ENCODE peak calls at places on chromosomes 3 and 15, in five cellular contexts. G, H, U, P and S are unnamed samples.

GRCh38 chr15:42083916-42084315 is 10.4 kb downstream of the PLA2G4D start:
- DNase-seq in H (no peak), G (no peak), U (no peak), P (no peak), S (no peak)

GRCh38 chr3:27978440-27978839 is 256.3 kb upstream of the EOMES start:
- DNase-seq in P (no peak), U (no peak), G (no peak), H (no peak), S (no peak)

GRCh38 chr15:64856429-64857145 is 14.9 kb downstream of the PLEKHO2 start:
- DNase-seq in G (no peak), P (peak), U (peak), H (no peak), S (no peak)

GRCh38 chr3:10594915-10595314 is 89.5 kb upstream of the ATP2B2 start:
- DNase-seq in H (no peak), U (peak), G (peak), P (no peak), S (peak)

GRCh38 chr15:65156692-65157091 is 23.1 kb upstream of the PDCD7 start:
- DNase-seq in U (no peak), P (no peak), H (no peak), G (no peak), S (no peak)

GRCh38 chr3:196440696-196441095 is 8.5 kb upstream of the UBXN7 start:
- DNase-seq in P (no peak), G (no peak), H (no peak), U (no peak), S (peak)

GRCh38 chr3:139745831-139746230 is 68.1 kb upstream of the NMNAT3 start:
- DNase-seq in G (no peak), H (no peak), P (no peak), U (no peak), S (no peak)

GRCh38 chr15:43748376-43748775 is 2.1 kb downstream of the PDIA3 start:
- DNase-seq in U (no peak), P (no peak), H (no peak), G (no peak), S (no peak)

GRCh38 chr3:86958534-86958933 is 32.4 kb downstream of the VGLL3 start:
- DNase-seq in P (no peak), U (no peak), H (no peak), G (no peak), S (peak)

GRCh38 chr3:177358968-177359600 is 161.8 kb upstream of the TBL1XR1 start:
- DNase-seq in H (no peak), U (peak), P (no peak), G (peak), S (no peak)

GRCh38 chr3:70358978-70359580 is 46.6 kb upstream of the MDFIC2 start:
- DNase-seq in H (peak), P (peak), U (no peak), G (peak), S (peak)

GRCh38 chr15:81939604-81940440 is 106.0 kb downstream of the MEX3B start:
- DNase-seq in P (no peak), G (peak), H (no peak), U (no peak), S (peak)

GRCh38 chr15:99735868-99736267 is 2.6 kb upstream of the LYSMD4 start:
- DNase-seq in H (no peak), G (no peak), P (no peak), U (no peak), S (no peak)

GRCh38 chr15:40111888-40112287 is 3.2 kb upstream of the BMF start:
- DNase-seq in G (no peak), U (no peak), H (no peak), P (no peak), S (no peak)

GRCh38 chr3:167109746-167110145 is 270.4 kb downstream of the ZBBX start:
- DNase-seq in G (no peak), U (no peak), P (no peak), H (no peak), S (no peak)

GRCh38 chr3:196207159-196207832 is 3.9 kb downstream of the ZDHHC19 start:
- DNase-seq in H (no peak), U (no peak), G (no peak), P (no peak), S (no peak)

GRCh38 chr3:171132873-171133272 is 106.4 kb upstream of the SLC2A2 start:
- DNase-seq in P (no peak), H (peak), U (peak), G (no peak), S (peak)

GRCh38 chr15:96333194-96334016 is 2.9 kb downstream of the NR2F2 start:
- DNase-seq in U (no peak), P (no peak), G (no peak), H (no peak), S (no peak)

GRCh38 chr3:170278632-170279031 is 56.4 kb downstream of the PRKCI start:
- DNase-seq in H (no peak), U (no peak), P (no peak), G (no peak), S (no peak)

GRCh38 chr15:31364301-31365031 is 37.8 kb downstream of the KLF13 start:
- DNase-seq in P (no peak), H (no peak), U (no peak), G (peak), S (no peak)

GRCh38 chr15:87816811-87817210 is 439.7 kb downstream of the NTRK3 start:
- DNase-seq in H (peak), P (no peak), G (no peak), U (peak), S (peak)

GRCh38 chr3:192957441-192957951 is 39.8 kb upstream of the MB21D2 start:
- DNase-seq in G (no peak), H (peak), P (peak), U (peak), S (peak)

GRCh38 chr3:71560665-71561064 is 22.9 kb downstream of the FOXP1 start:
- DNase-seq in G (no peak), H (no peak), U (no peak), P (no peak), S (peak)

GRCh38 chr3:46629571-46630517 is 17.5 kb downstream of the FAM240A start:
- DNase-seq in H (no peak), G (peak), P (peak), U (peak), S (peak)

GRCh38 chr15:28996953-28997352 is 111.2 kb downstream of the APBA2 start:
- DNase-seq in G (no peak), P (no peak), H (no peak), U (no peak), S (no peak)

GRCh38 chr3:22922317-22922716 is 280.8 kb upstream of the UBE2E2 start:
- DNase-seq in G (peak), P (no peak), H (no peak), U (no peak), S (no peak)

GRCh38 chr3:85141-85540 is 111.4 kb upstream of the CHL1 start:
- DNase-seq in H (no peak), G (no peak), U (no peak), P (no peak), S (no peak)

GRCh38 chr3:127304121-127304744 is 16.4 kb upstream of the PRR20G start:
- DNase-seq in G (peak), U (no peak), H (no peak), P (no peak), S (no peak)

GRCh38 chr3:171286580-171287249 is 173.5 kb downstream of the TNIK start:
- DNase-seq in U (no peak), P (no peak), H (no peak), G (no peak), S (no peak)

GRCh38 chr3:42214565-42215283 is 51.3 kb downstream of the CCK start:
- DNase-seq in G (no peak), H (no peak), P (no peak), U (peak), S (peak)

GRCh38 chr3:195197764-195198423 is 73.1 kb downstream of the XXYLT1 start:
- DNase-seq in H (no peak), P (no peak), G (no peak), U (peak), S (peak)

GRCh38 chr3:127750226-127751031 is 71.9 kb downstream of the MGLL start:
- DNase-seq in U (peak), G (peak), H (no peak), P (no peak), S (peak)

GRCh38 chr3:152623286-152623685 is 211.6 kb upstream of the P2RY1 start:
- DNase-seq in G (no peak), P (peak), H (no peak), U (no peak), S (no peak)

GRCh38 chr3:157447026-157447694 is 10.5 kb downstream of the PTX3 start:
- DNase-seq in U (no peak), H (no peak), P (no peak), G (no peak), S (peak)

GRCh38 chr3:69838217-69838616 is 99.0 kb downstream of the MITF start:
- DNase-seq in G (no peak), P (no peak), H (no peak), U (no peak), S (peak)

GRCh38 chr15:88918738-88919137 is 5.6 kb upstream of the MFGE8 start:
- DNase-seq in H (peak), U (no peak), G (no peak), P (no peak), S (peak)